ENCODE peak calls at places on chromosomes 3 and 15, in four cellular contexts. One of them, this sample, is unnamed.

GRCh38 chr15:100039994-100040393 is 301.8 kb downstream of the ADAMTS17 start:
- DNase-seq in GM23338: no peak
- DNase-seq in HFFc6: no peak
- DNase-seq in tibial artery: no peak
- DNase-seq in this sample: no peak

GRCh38 chr3:39460677-39461076 is 6.8 kb upstream of the MOBP start:
- DNase-seq in tibial artery: no peak
- DNase-seq in GM23338: no peak
- DNase-seq in HFFc6: no peak
- DNase-seq in this sample: no peak

GRCh38 chr3:94336076-94336741 is 273.3 kb downstream of the NSUN3 start:
- DNase-seq in HFFc6: peak; percentile 18
- DNase-seq in tibial artery: no peak
- DNase-seq in GM23338: peak; percentile 83
- DNase-seq in this sample: no peak

GRCh38 chr3:36907911-36908646 is 36.8 kb downstream of the TRANK1 start:
- DNase-seq in HFFc6: peak; percentile 15
- DNase-seq in GM23338: peak; percentile 18
- DNase-seq in tibial artery: peak; percentile 70
- DNase-seq in this sample: no peak

GRCh38 chr15:55246567-55246966 is 43.0 kb downstream of the RAB27A start:
- DNase-seq in tibial artery: no peak
- DNase-seq in GM23338: no peak
- DNase-seq in HFFc6: no peak
- DNase-seq in this sample: no peak

GRCh38 chr15:58987036-58987435 is 427 bp upstream of the RNF111 start:
- DNase-seq in HFFc6: no peak
- DNase-seq in GM23338: no peak
- DNase-seq in tibial artery: no peak
- DNase-seq in this sample: no peak

GRCh38 chr15:37016287-37016686 is 84.1 kb downstream of the MEIS2 start:
- DNase-seq in tibial artery: no peak
- DNase-seq in HFFc6: peak; percentile 70
- DNase-seq in GM23338: no peak
- DNase-seq in this sample: no peak

GRCh38 chr3:147886889-147887288 is 477.7 kb downstream of the ZIC1 start:
- DNase-seq in GM23338: no peak
- DNase-seq in HFFc6: no peak
- DNase-seq in tibial artery: no peak
- DNase-seq in this sample: no peak

GRCh38 chr15:88072598-88073385 is 183.7 kb downstream of the NTRK3 start:
- DNase-seq in tibial artery: no peak
- DNase-seq in HFFc6: no peak
- DNase-seq in GM23338: peak; percentile 74
- DNase-seq in this sample: no peak

GRCh38 chr3:10260211-10260701 is 12.0 kb downstream of the TATDN2 start:
- DNase-seq in tibial artery: no peak
- DNase-seq in HFFc6: no peak
- DNase-seq in GM23338: no peak
- DNase-seq in this sample: no peak

GRCh38 chr3:183435701-183436100 is 7.3 kb upstream of the MCF2L2 start:
- DNase-seq in HFFc6: no peak
- DNase-seq in tibial artery: no peak
- DNase-seq in GM23338: no peak
- DNase-seq in this sample: no peak

GRCh38 chr3:108130705-108131104 is 39.9 kb upstream of the CD47 start:
- DNase-seq in HFFc6: peak; percentile 30
- DNase-seq in GM23338: no peak
- DNase-seq in tibial artery: no peak
- DNase-seq in this sample: no peak

GRCh38 chr3:36729204-36730056 is 34.9 kb downstream of the DCLK3 start:
- DNase-seq in GM23338: peak; percentile 59
- DNase-seq in HFFc6: peak; percentile 62
- DNase-seq in tibial artery: no peak
- DNase-seq in this sample: no peak

GRCh38 chr15:33988384-33988783 is 20.1 kb downstream of the CHRM5 start:
- DNase-seq in GM23338: no peak
- DNase-seq in tibial artery: no peak
- DNase-seq in HFFc6: no peak
- DNase-seq in this sample: no peak

GRCh38 chr15:38103564-38103963 is 149.1 kb upstream of the SPRED1 start:
- DNase-seq in GM23338: no peak
- DNase-seq in HFFc6: no peak
- DNase-seq in tibial artery: no peak
- DNase-seq in this sample: no peak

GRCh38 chr3:192514081-192514753 is 213.1 kb downstream of the FGF12 start:
- DNase-seq in GM23338: peak; percentile 90
- DNase-seq in tibial artery: no peak
- DNase-seq in HFFc6: no peak
- DNase-seq in this sample: peak; percentile 62

GRCh38 chr3:44885618-44886017 is 11.2 kb downstream of the TGM4 start:
- DNase-seq in tibial artery: peak; percentile 75
- DNase-seq in GM23338: no peak
- DNase-seq in HFFc6: peak; percentile 87
- DNase-seq in this sample: no peak

GRCh38 chr3:50433954-50434353 is 69.5 kb downstream of the CACNA2D2 start:
- DNase-seq in GM23338: no peak
- DNase-seq in HFFc6: no peak
- DNase-seq in tibial artery: no peak
- DNase-seq in this sample: no peak

GRCh38 chr3:19757773-19758172 is 176.2 kb downstream of the EFHB start:
- DNase-seq in HFFc6: no peak
- DNase-seq in GM23338: no peak
- DNase-seq in tibial artery: no peak
- DNase-seq in this sample: no peak

GRCh38 chr3:48018841-48019240 is 2.6 kb upstream of the MAP4 start:
- DNase-seq in tibial artery: no peak
- DNase-seq in GM23338: no peak
- DNase-seq in HFFc6: peak; percentile 79
- DNase-seq in this sample: no peak

GRCh38 chr3:77038468-77038927 is 1.4 kb upstream of the ROBO2 start:
- DNase-seq in HFFc6: peak; percentile 75
- DNase-seq in tibial artery: peak; percentile 74
- DNase-seq in GM23338: peak; percentile 95
- DNase-seq in this sample: peak; percentile 77

GRCh38 chr3:176814252-176814651 is 383.0 kb downstream of the TBL1XR1 start:
- DNase-seq in tibial artery: no peak
- DNase-seq in GM23338: peak; percentile 95
- DNase-seq in HFFc6: peak; percentile 3
- DNase-seq in this sample: peak; percentile 81

GRCh38 chr15:70505411-70505919 is 257.9 kb downstream of the UACA start:
- DNase-seq in GM23338: no peak
- DNase-seq in tibial artery: no peak
- DNase-seq in HFFc6: peak; percentile 79
- DNase-seq in this sample: no peak

GRCh38 chr3:126488886-126489569 is 13.3 kb upstream of the ZXDC start:
- DNase-seq in GM23338: no peak
- DNase-seq in tibial artery: no peak
- DNase-seq in HFFc6: no peak
- DNase-seq in this sample: no peak

GRCh38 chr3:126493051-126493450 is 17.4 kb upstream of the ZXDC start:
- DNase-seq in HFFc6: no peak
- DNase-seq in GM23338: no peak
- DNase-seq in tibial artery: no peak
- DNase-seq in this sample: no peak

GRCh38 chr3:126491221-126492013 is 15.7 kb upstream of the ZXDC start:
- DNase-seq in tibial artery: no peak
- DNase-seq in HFFc6: no peak
- DNase-seq in GM23338: no peak
- DNase-seq in this sample: no peak

GRCh38 chr3:126488205-126488604 is 12.5 kb upstream of the ZXDC start:
- DNase-seq in GM23338: no peak
- DNase-seq in HFFc6: no peak
- DNase-seq in tibial artery: no peak
- DNase-seq in this sample: no peak

DNA sequence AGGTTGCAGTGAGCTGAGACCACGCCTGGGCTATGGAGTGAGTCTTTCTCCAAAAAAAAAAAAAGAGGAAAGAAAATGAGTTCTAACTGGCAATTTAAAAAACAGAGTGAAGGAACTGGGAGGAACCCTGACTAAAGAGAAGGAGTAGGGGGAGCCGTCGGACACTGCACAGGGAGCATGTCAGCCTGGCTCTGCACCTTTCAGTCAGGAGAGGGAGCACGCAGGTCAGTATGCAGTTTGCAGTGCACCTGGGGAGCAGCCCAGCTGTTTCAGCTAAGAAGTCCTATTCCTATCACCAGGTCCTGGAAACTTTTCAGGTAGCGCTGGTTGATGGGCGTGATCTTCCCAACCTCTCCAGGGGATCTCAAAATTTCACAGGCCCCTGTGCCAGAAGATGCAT is 14.9 kb upstream of the ZXDC start:
- DNase-seq in tibial artery: no peak
- DNase-seq in HFFc6: no peak
- DNase-seq in GM23338: peak; percentile 58
- DNase-seq in this sample: no peak
- TF ChIP-seq CTCF in tibial artery: no peak
- TF ChIP-seq CTCF in HFFc6: no peak
- TF ChIP-seq CTCF in GM23338: no peak
- TF ChIP-seq CTCF in this sample: no peak

GRCh38 chr15:92392966-92393286 is 755 bp upstream of the ST8SIA2 start:
- DNase-seq in HFFc6: no peak
- DNase-seq in tibial artery: no peak
- DNase-seq in GM23338: peak; percentile 33
- DNase-seq in this sample: no peak

GRCh38 chr15:92392462-92392861 is 1.2 kb upstream of the ST8SIA2 start:
- DNase-seq in tibial artery: no peak
- DNase-seq in GM23338: peak; percentile 73
- DNase-seq in HFFc6: no peak
- DNase-seq in this sample: peak; percentile 40

GRCh38 chr15:92393287-92393993 is at the start of gene ST8SIA2:
- DNase-seq in tibial artery: no peak
- DNase-seq in GM23338: peak; percentile 87
- DNase-seq in HFFc6: no peak
- DNase-seq in this sample: peak; percentile 89

GRCh38 chr15:92393994-92394326 is 279 bp downstream of the ST8SIA2 start:
- DNase-seq in tibial artery: no peak
- DNase-seq in HFFc6: no peak
- DNase-seq in GM23338: peak; percentile 64
- DNase-seq in this sample: no peak

GRCh38 chr15:92391640-92392039 is 2.0 kb upstream of the ST8SIA2 start:
- DNase-seq in HFFc6: peak; percentile 32
- DNase-seq in tibial artery: no peak
- DNase-seq in GM23338: peak; percentile 76
- DNase-seq in this sample: no peak
- TF ChIP-seq CTCF in HFFc6: peak; percentile 74
- TF ChIP-seq CTCF in tibial artery: no peak
- TF ChIP-seq CTCF in GM23338: peak; percentile 77
- TF ChIP-seq CTCF in this sample: peak; percentile 5

GRCh38 chr15:40807028-40807887 is at the start of the genes DNAJC17 and ZFYVE19:
- DNase-seq in HFFc6: peak; percentile 98
- DNase-seq in GM23338: peak; percentile 100
- DNase-seq in tibial artery: peak; percentile 98
- DNase-seq in this sample: peak; percentile 98

GRCh38 chr15:40809051-40809450 is 1.8 kb upstream of the DNAJC17 start:
- DNase-seq in HFFc6: no peak
- DNase-seq in GM23338: no peak
- DNase-seq in tibial artery: no peak
- DNase-seq in this sample: no peak

GRCh38 chr15:40815042-40815678 is 7.9 kb upstream of the DNAJC17 start:
- DNase-seq in HFFc6: no peak
- DNase-seq in tibial artery: no peak
- DNase-seq in GM23338: no peak
- DNase-seq in this sample: no peak

GRCh38 chr15:40807888-40808194 is 568 bp upstream of the DNAJC17 start:
- DNase-seq in HFFc6: peak; percentile 25
- DNase-seq in tibial artery: no peak
- DNase-seq in GM23338: no peak
- DNase-seq in this sample: no peak

GRCh38 chr15:40812721-40813425 is 5.6 kb upstream of the DNAJC17 start:
- DNase-seq in HFFc6: no peak
- DNase-seq in tibial artery: no peak
- DNase-seq in GM23338: no peak
- DNase-seq in this sample: no peak
- TF ChIP-seq CTCF in HFFc6: no peak
- TF ChIP-seq CTCF in tibial artery: no peak
- TF ChIP-seq CTCF in GM23338: no peak
- TF ChIP-seq CTCF in this sample: no peak

DNA sequence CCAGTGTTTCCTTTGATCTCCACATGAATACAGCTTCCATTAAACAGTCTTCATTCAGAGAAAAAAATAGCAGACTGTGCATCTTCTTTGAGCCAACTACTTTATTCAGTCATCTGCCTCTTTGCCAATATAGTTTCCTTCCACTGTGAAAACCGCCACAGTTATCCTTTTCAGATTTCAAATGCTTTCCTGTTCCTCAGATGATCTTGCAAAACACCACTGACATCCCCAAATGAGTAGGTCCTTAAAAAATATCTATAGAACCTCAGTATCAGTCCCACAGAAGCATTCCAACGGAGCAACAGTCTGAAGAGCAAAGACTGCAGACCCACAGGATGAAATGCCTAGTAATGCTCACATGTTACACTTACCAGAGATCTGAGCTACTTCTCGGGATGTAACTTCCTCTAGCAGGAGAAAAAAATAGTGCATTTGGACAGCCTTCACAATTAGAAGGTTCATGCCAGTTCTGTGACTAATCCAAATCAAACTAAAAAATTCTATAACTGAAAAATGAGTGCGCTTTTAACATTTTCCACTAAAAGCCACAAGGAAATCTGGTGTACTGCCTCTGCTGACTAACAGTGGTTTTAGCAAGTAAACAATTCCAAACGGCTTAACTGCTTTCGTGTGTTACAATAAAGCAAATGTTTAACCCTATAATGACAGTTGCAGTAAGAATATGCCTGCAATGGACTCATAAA is at the start of gene ANKRD28:
- DNase-seq in tibial artery: no peak
- DNase-seq in GM23338: peak; percentile 55
- DNase-seq in HFFc6: peak; percentile 99
- DNase-seq in this sample: no peak
- TF ChIP-seq CTCF in tibial artery: peak; percentile 29
- TF ChIP-seq CTCF in GM23338: peak; percentile 42
- TF ChIP-seq CTCF in HFFc6: peak; percentile 66
- TF ChIP-seq CTCF in this sample: no peak

GRCh38 chr3:16474920-16475319 is 38.6 kb downstream of the RFTN1 start:
- DNase-seq in GM23338: no peak
- DNase-seq in tibial artery: no peak
- DNase-seq in HFFc6: no peak
- DNase-seq in this sample: no peak
- TF ChIP-seq CTCF in GM23338: no peak
- TF ChIP-seq CTCF in tibial artery: no peak
- TF ChIP-seq CTCF in HFFc6: no peak
- TF ChIP-seq CTCF in this sample: no peak

DNA sequence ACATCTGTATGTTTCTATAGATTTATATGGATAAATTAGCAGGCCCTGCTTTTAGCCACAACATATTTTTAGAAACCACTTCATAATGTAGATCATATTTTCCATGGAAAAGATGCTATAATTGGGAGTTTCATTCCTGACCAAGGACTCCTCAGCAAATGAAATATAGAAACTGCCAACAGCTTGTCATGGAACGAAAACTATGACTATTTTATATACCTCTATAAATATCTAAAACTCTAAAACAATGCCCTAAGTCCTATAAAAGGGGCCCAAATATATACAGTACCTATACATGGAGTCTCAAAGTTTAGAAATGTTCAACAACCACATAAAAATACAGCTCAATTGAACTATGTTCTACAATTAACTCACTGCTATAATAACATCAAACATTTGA is 27.9 kb downstream of the EID1 start:
- DNase-seq in GM23338: no peak
- DNase-seq in tibial artery: no peak
- DNase-seq in HFFc6: no peak
- DNase-seq in this sample: no peak
- TF ChIP-seq CTCF in GM23338: no peak
- TF ChIP-seq CTCF in tibial artery: no peak
- TF ChIP-seq CTCF in HFFc6: no peak
- TF ChIP-seq CTCF in this sample: no peak

This sample was measured in glutamatergic neuron.